ENCODE peak calls at places on chromosomes 11 and 22, in seven cellular contexts. One of them, this sample, is unnamed.

GRCh38 chr22:40654522-40655167 is 18.1 kb upstream of the MRTFA start:
- DNase-seq in foreskin fibroblast: peak
- DNase-seq in endothelial cell of umbilical vein: peak
- DNase-seq in psoas muscle: peak
- DNase-seq in kidney: no peak
- DNase-seq in AG10803: peak
- DNase-seq in IMR-90: peak
- DNase-seq in this sample: peak

GRCh38 chr11:68610452-68611116 is 73.8 kb upstream of the GAL start:
- DNase-seq in psoas muscle: no peak
- DNase-seq in foreskin fibroblast: peak
- DNase-seq in AG10803: peak
- DNase-seq in IMR-90: peak
- DNase-seq in endothelial cell of umbilical vein: no peak
- DNase-seq in kidney: no peak
- DNase-seq in this sample: peak

GRCh38 chr11:85595285-85595884 is 31.8 kb downstream of the DLG2 start:
- DNase-seq in IMR-90: peak
- DNase-seq in psoas muscle: no peak
- DNase-seq in AG10803: peak
- DNase-seq in endothelial cell of umbilical vein: peak
- DNase-seq in kidney: no peak
- DNase-seq in foreskin fibroblast: peak
- DNase-seq in this sample: peak

GRCh38 chr11:57792060-57792541 is 30.5 kb downstream of the CTNND1 start:
- DNase-seq in psoas muscle: peak
- DNase-seq in IMR-90: peak
- DNase-seq in endothelial cell of umbilical vein: peak
- DNase-seq in kidney: peak
- DNase-seq in AG10803: peak
- DNase-seq in foreskin fibroblast: no peak
- DNase-seq in this sample: peak

GRCh38 chr11:64391839-64392238 is 32.9 kb downstream of the RPS6KA4 start:
- DNase-seq in psoas muscle: no peak
- DNase-seq in endothelial cell of umbilical vein: no peak
- DNase-seq in AG10803: no peak
- DNase-seq in IMR-90: no peak
- DNase-seq in foreskin fibroblast: no peak
- DNase-seq in kidney: no peak
- DNase-seq in this sample: no peak

GRCh38 chr22:41596776-41597634 is 7.4 kb upstream of the PMM1 start:
- DNase-seq in psoas muscle: peak
- DNase-seq in foreskin fibroblast: peak
- DNase-seq in kidney: peak
- DNase-seq in AG10803: peak
- DNase-seq in endothelial cell of umbilical vein: peak
- DNase-seq in IMR-90: peak
- DNase-seq in this sample: peak

GRCh38 chr11:6251120-6251733 is 8.4 kb upstream of the CCKBR start:
- DNase-seq in AG10803: peak
- DNase-seq in kidney: peak
- DNase-seq in endothelial cell of umbilical vein: peak
- DNase-seq in psoas muscle: peak
- DNase-seq in foreskin fibroblast: peak
- DNase-seq in IMR-90: peak
- DNase-seq in this sample: peak

GRCh38 chr11:70502677-70503076 is 104.3 kb downstream of the CTTN start:
- DNase-seq in kidney: peak
- DNase-seq in AG10803: no peak
- DNase-seq in IMR-90: no peak
- DNase-seq in psoas muscle: peak
- DNase-seq in endothelial cell of umbilical vein: no peak
- DNase-seq in foreskin fibroblast: no peak
- DNase-seq in this sample: no peak

GRCh38 chr11:3090096-3090901 is 33.1 kb upstream of the CARS1 start:
- DNase-seq in psoas muscle: no peak
- DNase-seq in foreskin fibroblast: no peak
- DNase-seq in AG10803: no peak
- DNase-seq in endothelial cell of umbilical vein: no peak
- DNase-seq in IMR-90: no peak
- DNase-seq in kidney: peak
- DNase-seq in this sample: no peak

GRCh38 chr11:95453616-95454118 is 222.7 kb upstream of the SESN3 start:
- DNase-seq in AG10803: peak
- DNase-seq in kidney: peak
- DNase-seq in foreskin fibroblast: peak
- DNase-seq in psoas muscle: no peak
- DNase-seq in IMR-90: no peak
- DNase-seq in endothelial cell of umbilical vein: no peak
- DNase-seq in this sample: no peak

GRCh38 chr11:27339940-27340339 is 23.1 kb downstream of the CCDC34 start:
- DNase-seq in kidney: no peak
- DNase-seq in psoas muscle: no peak
- DNase-seq in IMR-90: no peak
- DNase-seq in foreskin fibroblast: no peak
- DNase-seq in AG10803: no peak
- DNase-seq in endothelial cell of umbilical vein: no peak
- DNase-seq in this sample: no peak

GRCh38 chr22:46504586-46504985 is 32.8 kb downstream of the CELSR1 start:
- DNase-seq in kidney: no peak
- DNase-seq in endothelial cell of umbilical vein: no peak
- DNase-seq in IMR-90: no peak
- DNase-seq in foreskin fibroblast: no peak
- DNase-seq in AG10803: no peak
- DNase-seq in psoas muscle: no peak
- DNase-seq in this sample: no peak

GRCh38 chr11:61912991-61913698 is 4.2 kb downstream of the RAB3IL1 start:
- DNase-seq in psoas muscle: no peak
- DNase-seq in endothelial cell of umbilical vein: no peak
- DNase-seq in AG10803: no peak
- DNase-seq in IMR-90: no peak
- DNase-seq in foreskin fibroblast: no peak
- DNase-seq in kidney: no peak
- DNase-seq in this sample: no peak

GRCh38 chr22:24181996-24182560 is 791 bp downstream of the SUSD2 start:
- DNase-seq in psoas muscle: peak
- DNase-seq in AG10803: no peak
- DNase-seq in endothelial cell of umbilical vein: no peak
- DNase-seq in IMR-90: no peak
- DNase-seq in foreskin fibroblast: no peak
- DNase-seq in kidney: peak
- DNase-seq in this sample: no peak

GRCh38 chr11:10727259-10727851 is 23.7 kb upstream of the CTR9 start:
- DNase-seq in endothelial cell of umbilical vein: no peak
- DNase-seq in kidney: no peak
- DNase-seq in IMR-90: peak
- DNase-seq in psoas muscle: no peak
- DNase-seq in foreskin fibroblast: peak
- DNase-seq in AG10803: peak
- DNase-seq in this sample: peak

GRCh38 chr11:95092549-95093324 is 3.1 kb downstream of the ENDOD1 start:
- DNase-seq in psoas muscle: peak
- DNase-seq in foreskin fibroblast: peak
- DNase-seq in AG10803: peak
- DNase-seq in kidney: no peak
- DNase-seq in IMR-90: peak
- DNase-seq in endothelial cell of umbilical vein: peak
- DNase-seq in this sample: peak

GRCh38 chr22:21961886-21962654 is 9.4 kb upstream of the PPM1F start:
- DNase-seq in foreskin fibroblast: peak
- DNase-seq in AG10803: peak
- DNase-seq in endothelial cell of umbilical vein: no peak
- DNase-seq in psoas muscle: no peak
- DNase-seq in IMR-90: peak
- DNase-seq in kidney: no peak
- DNase-seq in this sample: peak

GRCh38 chr22:50260801-50261614 is 475 bp downstream of the MAPK12 start:
- DNase-seq in IMR-90: peak
- DNase-seq in foreskin fibroblast: peak
- DNase-seq in AG10803: peak
- DNase-seq in psoas muscle: peak
- DNase-seq in endothelial cell of umbilical vein: peak
- DNase-seq in kidney: no peak
- DNase-seq in this sample: peak

GRCh38 chr22:41230399-41230785 is 10.3 kb downstream of the CHADL start:
- DNase-seq in AG10803: no peak
- DNase-seq in psoas muscle: no peak
- DNase-seq in IMR-90: no peak
- DNase-seq in kidney: no peak
- DNase-seq in endothelial cell of umbilical vein: no peak
- DNase-seq in foreskin fibroblast: no peak
- DNase-seq in this sample: no peak

GRCh38 chr22:49403102-49403501 is 424.6 kb downstream of the BRD1 start:
- DNase-seq in psoas muscle: no peak
- DNase-seq in endothelial cell of umbilical vein: no peak
- DNase-seq in foreskin fibroblast: no peak
- DNase-seq in AG10803: no peak
- DNase-seq in kidney: no peak
- DNase-seq in IMR-90: no peak
- DNase-seq in this sample: no peak

GRCh38 chr22:19728836-19729235 is 5.5 kb downstream of the GP1BB start:
- DNase-seq in foreskin fibroblast: no peak
- DNase-seq in psoas muscle: no peak
- DNase-seq in IMR-90: no peak
- DNase-seq in endothelial cell of umbilical vein: no peak
- DNase-seq in AG10803: no peak
- DNase-seq in kidney: no peak
- DNase-seq in this sample: no peak

GRCh38 chr11:110409174-110409573 is 20.6 kb upstream of the FDX1 start:
- DNase-seq in AG10803: peak
- DNase-seq in endothelial cell of umbilical vein: no peak
- DNase-seq in IMR-90: peak
- DNase-seq in foreskin fibroblast: peak
- DNase-seq in psoas muscle: no peak
- DNase-seq in kidney: no peak
- DNase-seq in this sample: peak

GRCh38 chr22:36362819-36363377 is 24.9 kb downstream of the MYH9 start:
- DNase-seq in AG10803: no peak
- DNase-seq in kidney: peak
- DNase-seq in endothelial cell of umbilical vein: no peak
- DNase-seq in psoas muscle: no peak
- DNase-seq in IMR-90: no peak
- DNase-seq in foreskin fibroblast: peak
- DNase-seq in this sample: peak

GRCh38 chr11:48088682-48089050 is 108.3 kb downstream of the PTPRJ start:
- DNase-seq in psoas muscle: no peak
- DNase-seq in AG10803: no peak
- DNase-seq in IMR-90: no peak
- DNase-seq in foreskin fibroblast: peak
- DNase-seq in kidney: no peak
- DNase-seq in endothelial cell of umbilical vein: peak
- DNase-seq in this sample: no peak

DNA sequence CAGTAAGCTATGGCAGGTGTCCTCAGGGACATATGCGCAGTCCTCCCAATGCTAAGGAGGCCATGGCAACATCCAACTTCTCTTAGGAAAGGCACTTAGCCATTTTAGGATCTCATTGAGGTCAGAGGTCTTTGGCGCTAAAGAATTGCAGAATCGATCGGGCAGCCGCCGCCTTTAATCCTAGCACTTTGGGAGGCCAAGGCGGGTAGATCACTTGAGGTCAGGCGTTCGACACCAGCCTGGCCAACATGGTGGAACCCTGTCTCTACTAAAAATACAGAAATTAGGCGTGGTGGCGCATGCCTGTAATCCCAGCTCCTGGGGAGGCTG is 1.2 kb upstream of the CHID1 start:
- DNase-seq in endothelial cell of umbilical vein: no peak
- DNase-seq in IMR-90: no peak
- DNase-seq in kidney: no peak
- DNase-seq in foreskin fibroblast: no peak
- DNase-seq in AG10803: no peak
- DNase-seq in psoas muscle: no peak
- DNase-seq in this sample: no peak
- H3K4me3 ChIP-seq in endothelial cell of umbilical vein: no peak
- H3K4me3 ChIP-seq in IMR-90: no peak
- H3K4me3 ChIP-seq in kidney: peak
- H3K4me3 ChIP-seq in foreskin fibroblast: peak
- H3K4me3 ChIP-seq in AG10803: peak
- H3K4me3 ChIP-seq in psoas muscle: peak
- H3K4me3 ChIP-seq in this sample: no peak

DNA sequence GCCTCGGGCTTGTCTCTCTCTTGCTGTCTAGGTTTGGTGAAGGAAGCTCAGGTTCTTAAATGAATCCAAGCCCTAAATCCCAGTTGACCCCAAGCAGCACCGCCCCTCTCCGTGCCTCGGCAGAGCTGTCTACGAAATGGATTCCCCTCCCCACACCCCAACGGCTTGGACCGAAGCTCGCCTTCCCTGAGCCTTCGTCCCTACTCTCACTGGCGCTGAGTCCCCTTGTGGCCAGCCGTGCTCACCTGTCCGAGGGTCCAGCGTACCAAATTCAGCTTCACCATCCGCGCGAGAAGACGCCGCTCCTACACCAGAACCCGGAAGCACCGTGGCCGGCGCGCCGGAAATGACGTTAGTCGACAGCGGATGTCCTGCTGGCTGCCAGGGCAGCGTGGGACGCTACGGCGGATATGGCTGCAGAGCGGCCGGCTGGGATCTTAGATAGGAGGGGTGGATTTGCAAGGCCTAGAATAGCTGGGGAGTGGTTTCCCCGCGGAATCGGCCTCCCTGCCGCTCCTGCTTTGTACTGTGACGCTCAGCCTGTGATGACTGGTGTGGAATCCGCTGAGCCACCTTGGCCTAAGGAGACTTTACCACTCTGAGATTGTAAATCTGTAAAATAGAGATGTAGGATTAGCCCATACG is at the start of gene TFIP11:
- DNase-seq in foreskin fibroblast: peak
- DNase-seq in psoas muscle: peak
- DNase-seq in endothelial cell of umbilical vein: peak
- DNase-seq in kidney: peak
- DNase-seq in AG10803: peak
- DNase-seq in IMR-90: peak
- DNase-seq in this sample: peak
- TF ChIP-seq CTCF in foreskin fibroblast: no peak
- TF ChIP-seq CTCF in psoas muscle: no peak
- TF ChIP-seq CTCF in endothelial cell of umbilical vein: no peak
- TF ChIP-seq CTCF in kidney: no peak
- TF ChIP-seq CTCF in AG10803: no peak
- TF ChIP-seq CTCF in IMR-90: peak
- TF ChIP-seq CTCF in this sample: no peak

GRCh38 chr22:43923191-43923590 is 414 bp upstream of the PNPLA3 start:
- DNase-seq in foreskin fibroblast: peak
- DNase-seq in endothelial cell of umbilical vein: peak
- DNase-seq in AG10803: no peak
- DNase-seq in IMR-90: no peak
- DNase-seq in psoas muscle: no peak
- DNase-seq in kidney: no peak
- DNase-seq in this sample: no peak
- H3K4me3 ChIP-seq in foreskin fibroblast: peak
- H3K4me3 ChIP-seq in endothelial cell of umbilical vein: peak
- H3K4me3 ChIP-seq in AG10803: peak
- H3K4me3 ChIP-seq in IMR-90: peak
- H3K4me3 ChIP-seq in psoas muscle: peak
- H3K4me3 ChIP-seq in kidney: peak
- H3K4me3 ChIP-seq in this sample: peak

DNA sequence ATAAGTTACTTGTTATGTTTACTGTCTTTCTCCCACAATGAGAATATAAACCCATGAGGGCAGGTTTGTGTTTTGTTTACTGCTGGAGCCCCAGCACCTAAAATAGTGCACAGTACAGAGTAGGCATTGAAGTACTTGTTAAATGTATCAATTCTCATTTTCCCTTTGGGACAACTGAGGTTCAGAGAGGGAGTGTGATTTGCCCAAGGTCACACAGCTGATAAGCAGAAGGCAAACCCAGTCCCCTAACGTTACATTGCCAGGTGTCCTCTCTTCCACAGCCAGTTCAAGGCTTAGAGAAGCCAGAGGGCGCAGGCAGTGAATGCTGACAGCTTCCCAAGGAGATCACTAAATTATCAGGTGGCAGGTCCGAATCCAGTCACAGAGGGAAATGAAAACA is 16.8 kb downstream of the ZMAT5 start:
- DNase-seq in IMR-90: no peak
- DNase-seq in AG10803: no peak
- DNase-seq in kidney: no peak
- DNase-seq in foreskin fibroblast: no peak
- DNase-seq in endothelial cell of umbilical vein: no peak
- DNase-seq in psoas muscle: no peak
- DNase-seq in this sample: no peak
- TF ChIP-seq CTCF in IMR-90: no peak
- TF ChIP-seq CTCF in AG10803: no peak
- TF ChIP-seq CTCF in kidney: no peak
- TF ChIP-seq CTCF in foreskin fibroblast: no peak
- TF ChIP-seq CTCF in endothelial cell of umbilical vein: no peak
- TF ChIP-seq CTCF in psoas muscle: no peak
- TF ChIP-seq CTCF in this sample: no peak

This sample was measured in fibroblast of mammary gland.